ENCODE peak calls at places on chromosome 17, in seven cellular contexts. P is A673, H is PC-3, L is AG10803, G is adrenal gland, K is Peyer's patch, V is ovary. Y is an unnamed sample.

GRCh38 chr17:78530675-78531074 is 46.5 kb downstream of the DNAH17 start:
- DNase-seq in P (no peak), H (no peak), L (no peak), G (no peak), K (no peak), V (no peak), Y (no peak)

GRCh38 chr17:43360376-43360738 is 38.4 kb upstream of the ARL4D start:
- DNase-seq in P (peak), H (peak), L (peak), G (peak), K (no peak), V (no peak), Y (peak)

GRCh38 chr17:79082311-79083190 is 7.9 kb downstream of the ENGASE start:
- DNase-seq in P (peak), H (peak), L (peak), G (peak), K (peak), V (peak), Y (peak)

GRCh38 chr17:82120148-82120547 is 22.1 kb upstream of the FASN start:
- DNase-seq in P (no peak), H (peak), L (peak), G (no peak), K (no peak), V (no peak), Y (no peak)

GRCh38 chr17:37430051-37430591 is 23.4 kb downstream of the TADA2A start:
- DNase-seq in P (no peak), H (no peak), L (peak), G (no peak), K (no peak), V (no peak), Y (peak)

GRCh38 chr17:76935331-76935730 is 67.1 kb downstream of the MGAT5B start:
- DNase-seq in P (no peak), H (peak), L (peak), G (no peak), K (no peak), V (no peak), Y (no peak)

GRCh38 chr17:77619326-77619725 is 339.2 kb upstream of the TNRC6C start:
- DNase-seq in P (no peak), H (no peak), L (no peak), G (no peak), K (no peak), V (no peak), Y (no peak)

GRCh38 chr17:2808367-2809335 is 12.4 kb downstream of the RAP1GAP2 start:
- DNase-seq in P (no peak), H (no peak), L (no peak), G (no peak), K (no peak), V (no peak), Y (no peak)

GRCh38 chr17:57605734-57606105 is 139.4 kb downstream of the CCDC182 start:
- DNase-seq in P (no peak), H (no peak), L (no peak), G (no peak), K (no peak), V (no peak), Y (no peak)

GRCh38 chr17:80277751-80278671 is 17.4 kb downstream of the RNF213 start:
- DNase-seq in P (no peak), H (no peak), L (no peak), G (peak), K (no peak), V (no peak), Y (peak)

GRCh38 chr17:28706471-28707338 is 5.0 kb downstream of the PROCA1 start:
- DNase-seq in P (no peak), H (no peak), L (no peak), G (no peak), K (no peak), V (no peak), Y (no peak)

GRCh38 chr17:2844386-2844785 is 48.1 kb downstream of the RAP1GAP2 start:
- DNase-seq in P (no peak), H (peak), L (no peak), G (no peak), K (no peak), V (no peak), Y (peak)

GRCh38 chr17:37516131-37516561 is 26.5 kb downstream of the DUSP14 start:
- DNase-seq in P (no peak), H (no peak), L (peak), G (no peak), K (no peak), V (no peak), Y (peak)

GRCh38 chr17:13311301-13311700 is 290.4 kb downstream of the HS3ST3A1 start:
- DNase-seq in P (no peak), H (no peak), L (peak), G (no peak), K (no peak), V (no peak), Y (no peak)

GRCh38 chr17:43701318-43701743 is 39.6 kb upstream of the MEOX1 start:
- DNase-seq in P (no peak), H (peak), L (peak), G (no peak), K (no peak), V (no peak), Y (peak)

GRCh38 chr17:63688396-63689020 is 11.4 kb downstream of the LIMD2 start:
- DNase-seq in P (no peak), H (no peak), L (no peak), G (no peak), K (peak), V (no peak), Y (no peak)

GRCh38 chr17:68622423-68622822 is 21.3 kb upstream of the FAM20A start:
- DNase-seq in P (no peak), H (no peak), L (no peak), G (no peak), K (no peak), V (no peak), Y (no peak)

GRCh38 chr17:42783062-42783777 is 2.8 kb downstream of the WNK4 start:
- DNase-seq in P (no peak), H (peak), L (peak), G (no peak), K (no peak), V (peak), Y (peak)

GRCh38 chr17:19009970-19010369 is 5.4 kb upstream of the FAM83G start:
- DNase-seq in P (no peak), H (no peak), L (no peak), G (no peak), K (no peak), V (no peak), Y (no peak)

GRCh38 chr17:8160224-8160577 is 2.5 kb downstream of the VAMP2 start:
- DNase-seq in P (no peak), H (no peak), L (no peak), G (no peak), K (no peak), V (no peak), Y (no peak)
- H3K4me3 ChIP-seq in P (no peak), H (no peak), L (no peak), G (no peak), K (no peak), V (no peak), Y (no peak)

GRCh38 chr17:61770043-61770442 is 93.3 kb downstream of the BRIP1 start:
- DNase-seq in P (peak), H (no peak), L (no peak), G (no peak), K (no peak), V (no peak), Y (peak)

GRCh38 chr17:61768405-61768804 is 94.9 kb downstream of the BRIP1 start:
- DNase-seq in P (no peak), H (no peak), L (no peak), G (no peak), K (no peak), V (no peak), Y (no peak)

GRCh38 chr17:61761827-61762226 is 101.5 kb downstream of the BRIP1 start:
- DNase-seq in P (no peak), H (no peak), L (no peak), G (no peak), K (no peak), V (no peak), Y (no peak)

GRCh38 chr17:61766520-61766919 is 96.8 kb downstream of the BRIP1 start:
- DNase-seq in P (no peak), H (peak), L (no peak), G (no peak), K (no peak), V (no peak), Y (peak)

GRCh38 chr17:61764846-61765245 is 98.5 kb downstream of the BRIP1 start:
- DNase-seq in P (no peak), H (no peak), L (no peak), G (no peak), K (no peak), V (no peak), Y (no peak)
- TF ChIP-seq CTCF in P (no peak), H (no peak), L (no peak), G (no peak), K (no peak), V (no peak), Y (no peak)

DNA sequence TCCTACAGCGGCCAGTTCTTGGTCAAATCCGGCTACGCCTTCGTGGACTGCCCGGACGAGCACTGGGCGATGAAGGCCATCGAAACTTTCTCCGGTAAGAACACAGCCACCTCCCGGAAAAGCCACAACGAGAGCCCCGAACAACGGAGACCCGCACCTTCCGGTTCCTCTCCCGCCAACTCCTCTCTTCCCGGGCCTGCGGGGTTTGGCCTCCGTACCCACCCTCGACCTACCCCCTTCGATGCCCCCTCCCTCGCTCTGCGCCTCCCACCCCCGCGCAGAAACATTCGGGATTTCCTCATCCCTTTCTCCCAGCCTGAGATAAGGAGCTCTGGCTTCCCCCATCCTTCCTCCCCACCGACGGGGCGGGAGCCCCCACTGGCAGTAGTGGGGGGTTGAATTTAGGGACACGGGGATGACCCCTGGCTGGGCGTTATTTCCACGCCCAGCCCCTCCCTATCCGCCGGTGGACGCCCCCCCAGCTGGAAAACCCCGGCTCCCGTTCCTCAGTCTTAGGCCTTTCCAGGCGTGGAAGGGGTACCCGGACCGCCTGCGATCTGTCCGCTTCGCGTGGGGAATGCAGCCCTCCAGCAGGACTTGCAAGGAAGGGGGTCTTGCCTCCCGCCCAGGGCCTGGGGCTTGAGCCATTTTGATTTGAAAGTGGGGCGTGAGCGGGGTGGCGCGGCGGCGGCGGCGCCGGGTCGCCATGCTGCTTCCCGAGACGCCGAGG is 807 bp downstream of the IGF2BP1 start:
- DNase-seq in P (peak), H (no peak), L (peak), G (no peak), K (no peak), V (no peak), Y (no peak)
- H3K4me3 ChIP-seq in P (peak), H (no peak), L (peak), G (no peak), K (peak), V (no peak), Y (peak)

GRCh38 chr17:55757659-55758058 is 6.8 kb downstream of the PCTP start:
- DNase-seq in P (no peak), H (no peak), L (no peak), G (no peak), K (no peak), V (no peak), Y (no peak)
- TF ChIP-seq CTCF in P (no peak), H (no peak), L (no peak), G (no peak), K (no peak), V (no peak), Y (no peak)

DNA sequence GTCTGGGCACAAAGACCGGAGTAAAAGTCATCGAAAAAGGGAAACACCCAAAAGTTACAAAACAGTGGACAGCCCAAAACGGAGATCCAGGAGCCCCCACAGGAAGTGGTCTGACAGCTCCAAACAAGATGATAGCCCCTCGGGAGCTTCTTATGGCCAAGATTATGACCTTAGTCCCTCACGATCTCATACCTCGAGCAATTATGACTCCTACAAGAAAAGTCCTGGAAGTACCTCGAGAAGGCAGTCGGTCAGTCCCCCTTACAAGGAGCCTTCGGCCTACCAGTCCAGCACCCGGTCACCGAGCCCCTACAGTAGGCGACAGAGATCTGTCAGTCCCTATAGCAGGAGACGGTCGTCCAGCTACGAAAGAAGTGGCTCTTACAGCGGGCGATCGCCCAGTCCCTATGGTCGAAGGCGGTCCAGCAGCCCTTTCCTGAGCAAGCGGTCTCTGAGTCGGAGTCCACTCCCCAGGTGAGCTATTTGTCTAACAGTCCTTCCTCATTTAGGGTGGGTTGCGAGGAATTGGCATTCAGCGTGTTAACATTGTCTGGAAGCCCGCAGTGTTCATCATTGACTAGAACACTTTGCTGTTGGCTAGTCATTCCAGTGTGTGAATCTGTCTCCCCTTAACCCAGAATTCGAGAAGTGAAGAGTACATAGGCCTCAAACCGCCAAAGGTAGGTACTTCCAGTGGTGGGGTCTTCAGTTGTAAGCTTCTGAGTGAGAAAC is 1.5 kb downstream of the CDK12 start:
- DNase-seq in P (no peak), H (no peak), L (no peak), G (peak), K (peak), V (no peak), Y (peak)
- H3K4me3 ChIP-seq in P (peak), H (peak), L (peak), G (peak), K (peak), V (peak), Y (peak)

GRCh38 chr17:74920679-74921044 is 2.4 kb downstream of the USH1G start:
- DNase-seq in P (no peak), H (no peak), L (no peak), G (no peak), K (no peak), V (no peak), Y (no peak)
- TF ChIP-seq CTCF in P (no peak), H (no peak), L (no peak), G (no peak), K (no peak), V (no peak), Y (no peak)

GRCh38 chr17:31591924-31592323 is 200.4 kb downstream of the RAB11FIP4 start:
- DNase-seq in P (no peak), H (no peak), L (no peak), G (no peak), K (no peak), V (no peak), Y (no peak)
- H3K4me3 ChIP-seq in P (no peak), H (no peak), L (no peak), G (no peak), K (no peak), V (no peak), Y (no peak)